ENCODE peak calls at places on chromosome 9, in nine cellular contexts. P, E, G, V, H, O, W, N and Q are unnamed samples.

GRCh38 chr9:73074176-73074708 is 77.4 kb upstream of the ANXA1 start:
- DNase-seq in G (no peak), W (no peak), V (no peak), H (no peak), P (no peak), N (no peak), E (no peak), O (no peak), Q (no peak)

GRCh38 chr9:124357591-124358361 is 57.5 kb downstream of the PSMB7 start:
- DNase-seq in E (no peak), H (no peak), G (peak; percentile 75), O (no peak), W (no peak), N (no peak), V (peak; percentile 3), P (no peak), Q (no peak)

GRCh38 chr9:37056086-37056485 is 22.0 kb upstream of the PAX5 start:
- DNase-seq in E (no peak), W (no peak), N (no peak), G (no peak), H (no peak), O (no peak), V (no peak), P (no peak), Q (no peak)

GRCh38 chr9:33138768-33139167 is 28.4 kb downstream of the B4GALT1 start:
- DNase-seq in H (no peak), V (no peak), E (no peak), G (no peak), W (no peak), O (no peak), N (no peak), P (no peak), Q (no peak)

GRCh38 chr9:123825337-123825736 is 104.6 kb downstream of the DENND1A start:
- DNase-seq in O (peak; percentile 51), P (no peak), V (no peak), E (no peak), H (no peak), W (no peak), N (no peak), G (peak; percentile 50), Q (no peak)

GRCh38 chr9:114385412-114386181 is 2.2 kb downstream of the AKNA start:
- DNase-seq in N (peak; percentile 81), G (peak; percentile 89), W (peak; percentile 91), E (peak; percentile 98), V (no peak), H (no peak), P (peak; percentile 76), O (peak; percentile 95), Q (peak; percentile 89)

GRCh38 chr9:87606921-87607521 is 109.4 kb downstream of the DAPK1 start:
- DNase-seq in O (peak; percentile 79), V (no peak), E (no peak), N (no peak), H (no peak), G (no peak), P (no peak), W (no peak), Q (no peak)

GRCh38 chr9:36214571-36214970 is 23.9 kb downstream of the CLTA start:
- DNase-seq in N (no peak), H (no peak), E (no peak), V (no peak), G (no peak), W (no peak), P (no peak), O (no peak), Q (no peak)

GRCh38 chr9:125536184-125537152 is 170.5 kb downstream of the MAPKAP1 start:
- DNase-seq in H (no peak), E (no peak), O (peak; percentile 48), G (no peak), N (no peak), P (no peak), W (no peak), V (no peak), Q (no peak)

GRCh38 chr9:3773661-3774060 is 247.9 kb upstream of the RFX3 start:
- DNase-seq in H (no peak), O (no peak), P (no peak), E (no peak), V (no peak), G (no peak), W (no peak), N (no peak), Q (no peak)

GRCh38 chr9:116499434-116499833 is 187.7 kb upstream of the TRIM32 start:
- DNase-seq in G (no peak), W (no peak), P (no peak), H (no peak), E (no peak), V (no peak), N (no peak), O (no peak), Q (no peak)

GRCh38 chr9:93898502-93899426 is 56.4 kb downstream of the BARX1 start:
- DNase-seq in O (no peak), H (no peak), P (no peak), V (no peak), E (no peak), G (no peak), N (no peak), W (no peak), Q (no peak)

GRCh38 chr9:18046068-18046467 is 427.9 kb upstream of the ADAMTSL1 start:
- DNase-seq in N (no peak), W (no peak), P (no peak), E (no peak), G (no peak), V (no peak), H (no peak), O (no peak), Q (no peak)

GRCh38 chr9:138021251-138022056 is 143.9 kb downstream of the CACNA1B start:
- DNase-seq in N (no peak), V (no peak), P (no peak), W (peak; percentile 38), G (no peak), H (no peak), E (no peak), O (no peak), Q (no peak)

GRCh38 chr9:95284152-95284551 is 33.4 kb downstream of the FANCC start:
- DNase-seq in G (no peak), O (no peak), E (no peak), H (no peak), P (no peak), N (no peak), V (no peak), W (no peak), Q (no peak)

GRCh38 chr9:31372796-31373587 is 1011.5 kb upstream of the ACO1 start:
- DNase-seq in W (no peak), O (no peak), P (no peak), H (no peak), G (no peak), N (no peak), V (no peak), E (no peak), Q (no peak)

GRCh38 chr9:114366334-114367128 is 21.3 kb downstream of the AKNA start:
- DNase-seq in H (no peak), G (no peak), E (peak; percentile 93), P (no peak), V (no peak), N (no peak), O (peak; percentile 83), W (no peak), Q (peak; percentile 30)

GRCh38 chr9:117782931-117783788 is 79.0 kb downstream of the TLR4 start:
- DNase-seq in H (peak; percentile 60), O (no peak), W (peak; percentile 85), N (peak; percentile 46), P (peak; percentile 15), G (peak; percentile 71), V (peak; percentile 67), E (peak; percentile 95), Q (peak; percentile 6)

GRCh38 chr9:98219794-98220370 is 27.4 kb upstream of the CORO2A start:
- DNase-seq in H (no peak), O (no peak), N (no peak), P (no peak), G (no peak), E (no peak), W (peak; percentile 9), V (no peak), Q (no peak)

GRCh38 chr9:2159521-2160417 is 144.6 kb downstream of the SMARCA2 start:
- DNase-seq in P (no peak), W (no peak), H (no peak), N (no peak), G (peak; percentile 26), E (no peak), V (no peak), O (no peak), Q (no peak)

GRCh38 chr9:93077811-93078210 is 18.2 kb upstream of the CARD19 start:
- DNase-seq in N (no peak), G (no peak), H (no peak), O (no peak), W (peak; percentile 35), P (no peak), V (no peak), E (no peak), Q (no peak)

GRCh38 chr9:98894766-98895165 is 48.9 kb upstream of the COL15A1 start:
- DNase-seq in G (no peak), N (no peak), H (no peak), V (no peak), E (no peak), P (no peak), W (no peak), O (no peak), Q (no peak)

GRCh38 chr9:494764-495163 is 280.1 kb downstream of the DOCK8 start:
- DNase-seq in O (no peak), W (no peak), E (no peak), G (no peak), P (no peak), H (no peak), N (no peak), V (no peak), Q (no peak)

GRCh38 chr9:83649515-83649914 is 26.6 kb downstream of the IDNK start:
- DNase-seq in N (no peak), E (no peak), H (no peak), G (no peak), P (no peak), V (no peak), O (no peak), W (no peak), Q (no peak)

GRCh38 chr9:93669116-93669957 is 93.0 kb downstream of the PHF2 start:
- DNase-seq in W (peak; percentile 33), H (no peak), P (no peak), E (no peak), V (no peak), G (no peak), N (no peak), O (no peak), Q (no peak)

GRCh38 chr9:88179080-88179521 is 40.8 kb upstream of the SPATA31C2 start:
- DNase-seq in G (no peak), N (peak; percentile 3), W (no peak), H (no peak), P (no peak), V (no peak), E (peak; percentile 76), O (no peak), Q (no peak)

GRCh38 chr9:87111010-87111409 is 163.7 kb upstream of the GAS1 start:
- DNase-seq in H (no peak), N (no peak), E (no peak), O (no peak), P (no peak), G (no peak), W (no peak), V (no peak), Q (no peak)

GRCh38 chr9:74770508-74771261 is 117.0 kb downstream of the TRPM6 start:
- DNase-seq in W (no peak), G (peak; percentile 56), N (peak; percentile 4), O (peak; percentile 48), P (no peak), E (no peak), V (peak; percentile 20), H (no peak), Q (peak; percentile 1)

GRCh38 chr9:124510650-124511425 is 3.6 kb upstream of the NR5A1 start:
- DNase-seq in E (no peak), O (peak; percentile 13), N (no peak), P (no peak), H (no peak), W (no peak), V (no peak), G (peak; percentile 43), Q (no peak)

GRCh38 chr9:123311250-123311753 is 42.9 kb upstream of the STRBP start:
- DNase-seq in P (no peak), G (no peak), N (no peak), V (no peak), W (no peak), H (no peak), O (no peak), E (no peak), Q (no peak)

GRCh38 chr9:81687521-81688261 is 1.7 kb downstream of the TLE1 start:
- DNase-seq in G (no peak), P (no peak), W (peak; percentile 67), V (no peak), H (peak; percentile 42), E (no peak), N (no peak), O (peak; percentile 51), Q (no peak)